ENCODE peak calls at places on chromosomes 2 and 18, in five cellular contexts. One of them, this sample, is unnamed.

GRCh38 chr2:83686863-83687262 is 772.2 kb downstream of the SUCLG1 start:
- DNase-seq in SK-N-SH: no peak
- DNase-seq in adrenal gland: peak
- DNase-seq in naive thymus-derived CD4-positive, alpha-beta T cell: no peak
- DNase-seq in mammary epithelial cell: no peak
- DNase-seq in this sample: no peak

GRCh38 chr2:181404472-181404871 is 52.7 kb upstream of the ITGA4 start:
- DNase-seq in SK-N-SH: no peak
- DNase-seq in adrenal gland: no peak
- DNase-seq in mammary epithelial cell: no peak
- DNase-seq in naive thymus-derived CD4-positive, alpha-beta T cell: no peak
- DNase-seq in this sample: no peak

GRCh38 chr2:106805716-106806115 is 80.3 kb downstream of the ST6GAL2 start:
- DNase-seq in adrenal gland: no peak
- DNase-seq in SK-N-SH: no peak
- DNase-seq in mammary epithelial cell: no peak
- DNase-seq in naive thymus-derived CD4-positive, alpha-beta T cell: no peak
- DNase-seq in this sample: no peak

GRCh38 chr18:22493255-22493654 is 75.5 kb upstream of the CTAGE1 start:
- DNase-seq in adrenal gland: no peak
- DNase-seq in mammary epithelial cell: no peak
- DNase-seq in SK-N-SH: no peak
- DNase-seq in naive thymus-derived CD4-positive, alpha-beta T cell: no peak
- DNase-seq in this sample: no peak

GRCh38 chr18:78713064-78713463 is 266.6 kb upstream of the SALL3 start:
- DNase-seq in SK-N-SH: no peak
- DNase-seq in naive thymus-derived CD4-positive, alpha-beta T cell: no peak
- DNase-seq in adrenal gland: no peak
- DNase-seq in mammary epithelial cell: no peak
- DNase-seq in this sample: no peak

GRCh38 chr2:108621087-108621559 is 86.9 kb downstream of the LIMS1 start:
- DNase-seq in SK-N-SH: no peak
- DNase-seq in naive thymus-derived CD4-positive, alpha-beta T cell: peak
- DNase-seq in adrenal gland: no peak
- DNase-seq in mammary epithelial cell: peak
- DNase-seq in this sample: peak

GRCh38 chr18:7789853-7790552 is 222.9 kb downstream of the PTPRM start:
- DNase-seq in adrenal gland: no peak
- DNase-seq in mammary epithelial cell: peak
- DNase-seq in SK-N-SH: peak
- DNase-seq in naive thymus-derived CD4-positive, alpha-beta T cell: no peak
- DNase-seq in this sample: no peak

GRCh38 chr2:147844691-147845607 is at the start of gene ACVR2A:
- DNase-seq in mammary epithelial cell: peak
- DNase-seq in naive thymus-derived CD4-positive, alpha-beta T cell: peak
- DNase-seq in adrenal gland: peak
- DNase-seq in SK-N-SH: peak
- DNase-seq in this sample: peak

GRCh38 chr2:200252661-200253067 is 53.8 kb upstream of the SPATS2L start:
- DNase-seq in SK-N-SH: no peak
- DNase-seq in mammary epithelial cell: peak
- DNase-seq in adrenal gland: no peak
- DNase-seq in naive thymus-derived CD4-positive, alpha-beta T cell: no peak
- DNase-seq in this sample: no peak

GRCh38 chr18:74496508-74497307 is 545 bp downstream of the CNDP2 start:
- DNase-seq in SK-N-SH: peak
- DNase-seq in adrenal gland: peak
- DNase-seq in naive thymus-derived CD4-positive, alpha-beta T cell: no peak
- DNase-seq in mammary epithelial cell: no peak
- DNase-seq in this sample: peak

GRCh38 chr2:16398487-16399043 is 267.1 kb downstream of the CYRIA start:
- DNase-seq in mammary epithelial cell: no peak
- DNase-seq in adrenal gland: no peak
- DNase-seq in naive thymus-derived CD4-positive, alpha-beta T cell: no peak
- DNase-seq in SK-N-SH: no peak
- DNase-seq in this sample: no peak

GRCh38 chr2:112077814-112078213 is 22.7 kb downstream of the TMEM87B start:
- DNase-seq in mammary epithelial cell: peak
- DNase-seq in naive thymus-derived CD4-positive, alpha-beta T cell: no peak
- DNase-seq in SK-N-SH: no peak
- DNase-seq in adrenal gland: no peak
- DNase-seq in this sample: no peak

GRCh38 chr2:217691920-217692666 is 310.7 kb downstream of the TNS1 start:
- DNase-seq in adrenal gland: no peak
- DNase-seq in naive thymus-derived CD4-positive, alpha-beta T cell: no peak
- DNase-seq in SK-N-SH: no peak
- DNase-seq in mammary epithelial cell: peak
- DNase-seq in this sample: peak

GRCh38 chr2:135773917-135774316 is 32.3 kb downstream of the UBXN4 start:
- DNase-seq in SK-N-SH: no peak
- DNase-seq in mammary epithelial cell: no peak
- DNase-seq in adrenal gland: no peak
- DNase-seq in naive thymus-derived CD4-positive, alpha-beta T cell: no peak
- DNase-seq in this sample: no peak

GRCh38 chr2:28683100-28683706 is 68.4 kb upstream of the PPP1CB start:
- DNase-seq in adrenal gland: peak
- DNase-seq in mammary epithelial cell: peak
- DNase-seq in naive thymus-derived CD4-positive, alpha-beta T cell: no peak
- DNase-seq in SK-N-SH: no peak
- DNase-seq in this sample: peak

DNA sequence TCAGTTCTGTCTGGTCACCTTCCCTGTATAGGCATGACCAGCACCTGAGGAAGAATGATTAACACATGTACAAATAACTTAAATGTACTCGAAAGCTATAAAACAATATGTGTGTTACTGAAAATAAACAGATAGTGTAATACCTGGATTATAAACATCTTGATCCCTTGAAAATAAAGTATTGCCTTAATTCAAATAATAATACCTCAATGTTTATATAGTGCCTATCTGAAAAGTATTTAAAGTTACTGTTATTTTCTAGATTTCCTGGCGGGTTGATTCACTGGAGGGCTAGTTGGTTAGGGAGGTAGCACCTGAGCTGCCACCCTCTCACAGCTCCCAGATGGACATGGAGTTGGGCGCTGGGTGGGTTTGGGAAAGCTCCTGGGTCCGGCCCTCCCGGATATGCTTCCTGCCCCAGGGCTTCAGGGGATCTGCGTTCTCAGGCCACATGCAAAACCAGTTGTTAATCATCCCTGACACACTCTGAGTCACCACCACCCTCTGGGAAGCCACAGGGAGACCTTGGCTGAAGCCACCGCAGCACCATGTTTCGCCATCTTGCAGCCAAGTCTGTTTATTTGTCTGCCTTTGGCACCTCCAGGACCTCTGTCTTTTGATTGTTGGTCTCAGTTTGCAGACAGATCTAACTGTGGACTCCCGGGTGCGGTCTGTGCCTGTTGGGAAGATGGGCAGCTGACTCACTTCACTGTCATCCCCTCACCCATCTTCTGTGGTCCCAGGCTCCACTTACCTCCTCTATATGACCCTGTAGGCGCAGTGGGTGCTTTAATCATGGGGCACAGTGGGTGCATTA is 35.3 kb downstream of the RAB31 start:
- DNase-seq in naive thymus-derived CD4-positive, alpha-beta T cell: no peak
- DNase-seq in SK-N-SH: no peak
- DNase-seq in mammary epithelial cell: peak
- DNase-seq in adrenal gland: peak
- DNase-seq in this sample: no peak
- H3K4me3 ChIP-seq in naive thymus-derived CD4-positive, alpha-beta T cell: no peak
- H3K4me3 ChIP-seq in SK-N-SH: no peak
- H3K4me3 ChIP-seq in mammary epithelial cell: no peak
- H3K4me3 ChIP-seq in adrenal gland: no peak
- H3K4me3 ChIP-seq in this sample: peak

GRCh38 chr2:54329482-54330225 is 73.6 kb upstream of the TSPYL6 start:
- DNase-seq in adrenal gland: no peak
- DNase-seq in SK-N-SH: peak
- DNase-seq in mammary epithelial cell: peak
- DNase-seq in naive thymus-derived CD4-positive, alpha-beta T cell: no peak
- DNase-seq in this sample: no peak
- H3K27ac ChIP-seq in adrenal gland: peak
- H3K27ac ChIP-seq in SK-N-SH: peak
- H3K27ac ChIP-seq in mammary epithelial cell: no peak
- H3K27ac ChIP-seq in naive thymus-derived CD4-positive, alpha-beta T cell: no peak
- H3K27ac ChIP-seq in this sample: peak

GRCh38 chr18:38940863-38941531 is 1375.4 kb upstream of the CELF4 start:
- DNase-seq in SK-N-SH: no peak
- DNase-seq in adrenal gland: no peak
- DNase-seq in naive thymus-derived CD4-positive, alpha-beta T cell: peak
- DNase-seq in mammary epithelial cell: peak
- DNase-seq in this sample: no peak
- H3K4me3 ChIP-seq in SK-N-SH: no peak
- H3K4me3 ChIP-seq in adrenal gland: no peak
- H3K4me3 ChIP-seq in naive thymus-derived CD4-positive, alpha-beta T cell: peak
- H3K4me3 ChIP-seq in mammary epithelial cell: no peak
- H3K4me3 ChIP-seq in this sample: peak

GRCh38 chr18:49573835-49574234 is 12.0 kb downstream of the LIPG start:
- DNase-seq in adrenal gland: no peak
- DNase-seq in SK-N-SH: no peak
- DNase-seq in naive thymus-derived CD4-positive, alpha-beta T cell: no peak
- DNase-seq in mammary epithelial cell: no peak
- DNase-seq in this sample: no peak
- H3K27ac ChIP-seq in adrenal gland: no peak
- H3K27ac ChIP-seq in SK-N-SH: no peak
- H3K27ac ChIP-seq in naive thymus-derived CD4-positive, alpha-beta T cell: no peak
- H3K27ac ChIP-seq in mammary epithelial cell: no peak
- H3K27ac ChIP-seq in this sample: no peak

DNA sequence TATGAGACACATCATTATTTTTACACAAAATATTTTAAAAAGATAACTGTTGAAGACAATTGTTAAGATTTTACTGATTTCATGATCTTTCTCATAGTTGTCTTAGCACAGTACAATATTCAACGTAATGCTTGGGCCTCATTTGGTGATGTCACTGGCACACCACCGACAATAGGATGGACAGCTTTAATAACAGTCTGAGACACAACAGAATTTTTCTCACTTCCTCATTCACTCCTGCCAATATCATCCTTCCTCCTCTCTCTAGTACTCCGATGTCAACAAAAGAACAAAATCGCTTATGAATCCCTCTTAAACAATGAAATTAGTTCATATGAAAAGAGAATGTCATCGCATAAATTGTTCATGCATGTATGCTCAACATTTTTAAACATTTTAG is 461.9 kb upstream of the CDH7 start:
- DNase-seq in SK-N-SH: no peak
- DNase-seq in mammary epithelial cell: no peak
- DNase-seq in naive thymus-derived CD4-positive, alpha-beta T cell: no peak
- DNase-seq in adrenal gland: no peak
- DNase-seq in this sample: no peak
- H3K4me3 ChIP-seq in SK-N-SH: no peak
- H3K4me3 ChIP-seq in mammary epithelial cell: no peak
- H3K4me3 ChIP-seq in naive thymus-derived CD4-positive, alpha-beta T cell: no peak
- H3K4me3 ChIP-seq in adrenal gland: no peak
- H3K4me3 ChIP-seq in this sample: no peak

GRCh38 chr2:176473177-176473576 is 203.9 kb downstream of the MTX2 start:
- DNase-seq in mammary epithelial cell: peak
- DNase-seq in naive thymus-derived CD4-positive, alpha-beta T cell: peak
- DNase-seq in SK-N-SH: no peak
- DNase-seq in adrenal gland: peak
- DNase-seq in this sample: no peak
- H3K27ac ChIP-seq in mammary epithelial cell: no peak
- H3K27ac ChIP-seq in naive thymus-derived CD4-positive, alpha-beta T cell: peak
- H3K27ac ChIP-seq in SK-N-SH: no peak
- H3K27ac ChIP-seq in adrenal gland: no peak
- H3K27ac ChIP-seq in this sample: no peak

DNA sequence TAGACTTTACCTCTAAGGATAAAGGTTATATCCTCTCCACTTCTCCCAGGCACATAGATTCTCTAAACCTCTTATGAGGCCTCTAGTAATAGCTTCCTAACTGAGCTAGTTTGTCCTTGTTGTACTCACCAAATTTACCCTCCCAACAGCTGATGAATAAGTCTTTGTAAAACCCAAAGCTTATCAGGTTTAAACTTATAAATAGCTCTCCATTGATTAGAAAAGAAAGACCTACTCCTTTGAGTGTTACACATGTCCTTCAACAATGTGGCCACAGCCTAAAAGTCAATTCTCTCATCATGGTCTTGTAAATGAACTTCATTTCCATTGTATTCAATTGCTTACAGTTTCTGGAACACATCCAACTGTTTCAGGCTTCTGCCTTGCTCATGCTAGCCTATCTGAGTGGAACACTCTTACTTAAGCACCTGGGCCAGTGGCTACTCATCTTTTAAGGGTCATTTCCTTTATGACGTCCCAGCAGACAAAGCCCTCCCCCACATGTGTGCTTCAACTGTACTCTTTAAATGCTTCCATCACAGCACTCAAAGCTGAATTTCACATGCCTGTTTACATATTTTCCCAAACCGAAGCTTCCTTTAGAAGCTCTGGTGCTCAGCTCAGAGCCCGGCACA is 131.6 kb downstream of the CDH2 start:
- DNase-seq in naive thymus-derived CD4-positive, alpha-beta T cell: no peak
- DNase-seq in adrenal gland: no peak
- DNase-seq in mammary epithelial cell: peak
- DNase-seq in SK-N-SH: no peak
- DNase-seq in this sample: no peak
- H3K4me3 ChIP-seq in naive thymus-derived CD4-positive, alpha-beta T cell: no peak
- H3K4me3 ChIP-seq in adrenal gland: no peak
- H3K4me3 ChIP-seq in mammary epithelial cell: no peak
- H3K4me3 ChIP-seq in SK-N-SH: no peak
- H3K4me3 ChIP-seq in this sample: no peak

This sample was measured in lower lobe of right lung.